ENCODE peak calls at places on chromosomes 4 and X, in five cellular contexts. W is cardiac fibroblast, T is HL-60, M is sigmoid colon, G is BJ. I is an unnamed sample.

GRCh38 chr4:42397256-42397634 is at the start of gene SHISA3:
- DNase-seq in T (no peak), W (peak; percentile 48), M (no peak), G (no peak), I (peak; percentile 17)

GRCh38 chrX:129647588-129648410 is 7.0 kb downstream of the APLN start:
- DNase-seq in M (no peak), T (no peak), W (no peak), G (no peak), I (no peak)

GRCh38 chrX:69016220-69016941 is 148.9 kb downstream of the PJA1 start:
- DNase-seq in T (no peak), W (no peak), M (no peak), G (no peak), I (no peak)

GRCh38 chrX:117840645-117841044 is 276.0 kb downstream of the KLHL13 start:
- DNase-seq in M (no peak), T (no peak), G (no peak), W (no peak), I (no peak)

GRCh38 chr4:96312049-96312685 is 472.3 kb downstream of the PDHA2 start:
- DNase-seq in M (no peak), W (peak; percentile 3), G (no peak), T (no peak), I (no peak)

GRCh38 chrX:30714138-30714537 is 60.9 kb downstream of the GK start:
- DNase-seq in T (no peak), W (no peak), G (no peak), M (no peak), I (no peak)

GRCh38 chrX:101657495-101657894 is 2.2 kb downstream of the ARMCX2 start:
- DNase-seq in G (no peak), W (no peak), M (no peak), T (no peak), I (no peak)

GRCh38 chrX:22855693-22856092 is 144.1 kb upstream of the DDX53 start:
- DNase-seq in G (no peak), W (no peak), T (no peak), M (no peak), I (no peak)

GRCh38 chr4:101464596-101464995 is 117.3 kb upstream of the PPP3CA start:
- DNase-seq in W (no peak), M (no peak), T (no peak), G (no peak), I (no peak)

GRCh38 chr4:15913631-15913970 is 24.9 kb downstream of the FGFBP1 start:
- DNase-seq in G (peak; percentile 74), M (no peak), W (peak; percentile 97), T (no peak), I (peak; percentile 94)

GRCh38 chr4:6633091-6633906 is 7.2 kb upstream of the MRFAP1 start:
- DNase-seq in W (peak; percentile 57), M (no peak), T (peak; percentile 76), G (no peak), I (no peak)

GRCh38 chrX:107714196-107714811 is 61.3 kb downstream of the TSC22D3 start:
- DNase-seq in W (peak; percentile 38), G (no peak), M (no peak), T (no peak), I (peak; percentile 31)

GRCh38 chrX:69060631-69061408 is 104.4 kb downstream of the PJA1 start:
- DNase-seq in G (no peak), M (no peak), T (no peak), W (peak; percentile 58), I (peak; percentile 34)

GRCh38 chrX:43836435-43837184 is 45.6 kb downstream of the MAOB start:
- DNase-seq in G (no peak), M (no peak), W (peak; percentile 42), T (no peak), I (peak; percentile 33)

GRCh38 chrX:13066391-13066790 is 22.0 kb upstream of the FAM9C start:
- DNase-seq in M (no peak), T (no peak), W (no peak), G (no peak), I (no peak)

GRCh38 chrX:145475725-145476124 is 228.4 kb downstream of the SPANXN1 start:
- DNase-seq in T (no peak), M (no peak), G (no peak), W (no peak), I (no peak)

GRCh38 chrX:48938721-48939416 is 18.5 kb downstream of the OTUD5 start:
- DNase-seq in W (no peak), M (no peak), G (no peak), T (no peak), I (no peak)

GRCh38 chr4:145982791-145983190 is 44.2 kb upstream of the ZNF827 start:
- DNase-seq in T (no peak), W (no peak), G (no peak), M (no peak), I (no peak)

GRCh38 chr4:139901516-139902327 is 236.1 kb downstream of the MGST2 start:
- DNase-seq in T (no peak), G (no peak), M (no peak), W (no peak), I (peak; percentile 61)

GRCh38 chr4:87540176-87541058 is 11.2 kb upstream of the SPARCL1 start:
- DNase-seq in T (no peak), M (peak; percentile 90), G (no peak), W (peak; percentile 38), I (peak; percentile 14)

GRCh38 chr4:186189656-186190055 is 1.7 kb upstream of the CYP4V2 start:
- DNase-seq in W (no peak), G (no peak), T (no peak), M (no peak), I (no peak)
- H3K4me3 ChIP-seq in W (no peak overlapping the region), G (no peak overlapping the region), T (no peak overlapping the region), M (no peak overlapping the region), I (no peak overlapping the region)

DNA sequence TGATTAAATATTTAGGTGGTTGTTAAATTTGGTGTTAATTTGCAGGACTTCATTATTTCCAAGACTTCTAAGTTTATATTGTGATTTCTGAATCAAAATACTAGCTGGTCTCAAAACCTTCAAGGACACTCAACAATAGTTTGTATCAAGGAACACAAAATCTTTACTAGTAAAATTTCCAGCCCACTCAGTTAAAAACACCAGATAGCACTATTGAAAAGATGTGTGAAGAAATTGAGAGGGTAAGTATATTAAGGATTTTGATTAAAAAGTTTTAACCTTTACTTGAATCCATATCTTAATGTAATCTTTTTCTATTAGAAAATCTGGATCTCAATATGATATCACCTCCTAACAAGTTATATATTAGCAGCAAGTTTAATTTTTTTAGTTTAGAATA is 89.3 kb upstream of the UGT8 start:
- DNase-seq in W (no peak), M (no peak), G (no peak), T (no peak), I (no peak)
- TF ChIP-seq CTCF in W (no peak), M (no peak), G (no peak), T (no peak), I (no peak)

DNA sequence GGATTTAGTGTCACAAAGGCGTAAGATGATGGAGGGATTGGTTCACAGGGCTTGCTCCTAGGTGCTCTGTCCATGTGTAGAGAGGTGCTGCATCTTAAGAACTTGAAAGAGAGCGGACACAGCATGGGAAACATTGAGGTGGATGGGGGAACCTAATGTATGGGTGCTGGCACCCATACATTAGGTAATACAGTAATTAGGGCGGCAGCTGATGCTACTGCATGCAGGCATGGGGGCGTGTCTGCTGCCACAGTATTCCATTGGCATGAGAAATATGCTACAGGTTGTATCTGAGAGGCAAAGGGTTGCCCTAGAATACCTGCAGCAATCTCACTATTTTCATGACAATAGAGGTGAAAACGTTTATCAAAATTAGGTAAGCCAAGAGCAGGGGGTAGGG is 45.8 kb upstream of the UXT start:
- DNase-seq in T (no peak), W (no peak), M (no peak), G (no peak), I (no peak)
- H3K4me3 ChIP-seq in T (no peak overlapping the region), W (no peak overlapping the region), M (no peak overlapping the region), G (no peak overlapping the region), I (no peak overlapping the region)

DNA sequence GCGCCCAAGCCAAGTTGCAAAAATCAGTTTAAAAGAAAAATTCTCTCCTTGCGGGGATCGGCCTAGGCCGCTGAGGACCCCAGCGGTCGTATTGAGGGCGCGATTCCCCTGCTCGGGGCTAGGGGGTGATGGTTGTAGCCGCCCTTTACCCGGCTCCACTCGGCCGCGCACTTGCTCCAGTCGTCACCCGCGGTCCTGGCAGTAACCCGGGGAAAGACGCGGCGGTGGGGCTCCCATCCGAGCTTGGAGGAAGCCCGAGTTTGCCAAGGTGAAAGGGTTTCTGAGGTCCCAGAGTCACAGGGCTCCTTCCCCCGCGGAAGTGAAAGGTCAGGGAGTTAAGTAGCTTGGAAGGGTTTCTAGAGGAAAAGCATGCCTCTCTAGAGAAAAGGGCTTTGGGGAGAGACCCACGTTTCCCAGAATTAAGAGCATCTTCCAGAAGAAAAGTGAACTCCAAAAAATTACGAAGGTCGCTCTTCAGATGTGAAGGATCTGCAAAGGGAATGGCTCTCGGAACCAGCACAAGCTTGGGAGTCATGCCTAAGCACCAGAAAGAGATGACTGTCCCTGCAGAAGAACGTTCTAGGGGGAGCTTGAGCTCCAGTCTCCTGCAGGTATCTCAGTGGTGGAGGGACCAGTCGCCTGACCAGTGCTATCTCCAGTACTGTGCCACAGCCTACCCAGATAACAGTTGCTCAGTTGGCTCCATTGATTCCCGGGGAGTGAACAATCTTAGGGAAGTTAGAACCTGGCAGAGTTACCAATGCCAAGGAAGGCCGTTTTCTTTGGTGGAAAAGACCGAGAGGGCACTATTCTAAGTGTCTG is 873 bp downstream of the LAP3 start:
- DNase-seq in G (no peak), W (peak; percentile 29), M (peak; percentile 83), T (no peak), I (peak; percentile 10)
- TF ChIP-seq CTCF in G (peak; percentile 22), W (no peak), M (no peak), T (no peak), I (peak; percentile 8)

GRCh38 chr4:76087007-76087769 is 12.7 kb downstream of the ART3 start:
- DNase-seq in G (no peak), W (peak; percentile 79), M (no peak), T (peak; percentile 20), I (peak; percentile 53)
- H3K4me3 ChIP-seq in G (no peak overlapping the region), W (no peak overlapping the region), M (no peak overlapping the region), T (no peak overlapping the region), I (no peak overlapping the region)

GRCh38 chr4:120826853-120827252 is 95.7 kb downstream of the PRDM5 start:
- DNase-seq in W (no peak), M (no peak), T (no peak), G (no peak), I (no peak)
- TF ChIP-seq CTCF in W (no peak), M (no peak), T (no peak), G (no peak), I (no peak)

GRCh38 chrX:153781428-153782047 is 697 bp downstream of the SRPK3 start:
- DNase-seq in T (no peak), M (no peak), W (no peak), G (no peak), I (no peak)
- H3K4me3 ChIP-seq in T (no peak overlapping the region), M (peak overlapping the region; percentile 28), W (no peak overlapping the region), G (no peak overlapping the region), I (no peak overlapping the region)

I was measured in astrocyte of the spinal cord.